ENCODE peak calls at places on chromosomes 13 and 19, in seven cellular contexts. F, Q, C, A, M, J and X are unnamed samples.
A peak's percentile ranks its signal among the peaks of the same experiment; 100 is the strongest.

GRCh38 chr13:29369060-29369743 is 226.3 kb downstream of the SLC7A1 start:
- DNase-seq in F (no peak), Q (no peak), C (no peak), A (peak; percentile 36), M (no peak), J (no peak), X (peak; percentile 25)

GRCh38 chr19:7637374-7638256 is 705 bp downstream of the STXBP2 start:
- DNase-seq in F (no peak), Q (no peak), C (no peak), A (no peak), M (no peak), J (peak; percentile 55), X (peak; percentile 25)

GRCh38 chr19:11580665-11581418 is 3.4 kb upstream of the ACP5 start:
- DNase-seq in F (no peak), Q (no peak), C (no peak), A (no peak), M (no peak), J (no peak), X (no peak)

GRCh38 chr19:41449079-41449864 is 6.3 kb downstream of the ERICH4 start:
- DNase-seq in F (peak; percentile 86), Q (no peak), C (peak; percentile 77), A (peak; percentile 65), M (no peak), J (peak; percentile 71), X (peak; percentile 67)

GRCh38 chr13:45781553-45782326 is 69.8 kb downstream of the SIAH3 start:
- DNase-seq in F (peak; percentile 54), Q (no peak), C (peak; percentile 69), A (peak; percentile 2), M (no peak), J (peak; percentile 65), X (peak; percentile 95)

GRCh38 chr13:24858953-24859352 is 95.0 kb downstream of the RNF17 start:
- DNase-seq in F (no peak), Q (no peak), C (no peak), A (no peak), M (no peak), J (no peak), X (no peak)

GRCh38 chr13:83327091-83327490 is 555.2 kb downstream of the SLITRK1 start:
- DNase-seq in F (no peak), Q (no peak), C (no peak), A (no peak), M (no peak), J (no peak), X (no peak)

GRCh38 chr19:39469036-39469435 is 11.6 kb upstream of the TIMM50 start:
- DNase-seq in F (no peak), Q (no peak), C (no peak), A (no peak), M (no peak), J (no peak), X (no peak)

GRCh38 chr19:12801466-12802266 is at the start of the genes PRDX2 and THSD8:
- DNase-seq in F (peak; percentile 90), Q (no peak), C (peak; percentile 86), A (peak; percentile 68), M (no peak), J (peak; percentile 88), X (peak; percentile 88)

GRCh38 chr19:8655340-8655709 is 24.9 kb downstream of the NFILZ start:
- DNase-seq in F (no peak), Q (no peak), C (no peak), A (no peak), M (no peak), J (no peak), X (no peak)

GRCh38 chr19:17775991-17776803 is 18.7 kb upstream of the B3GNT3 start:
- DNase-seq in F (no peak), Q (no peak), C (no peak), A (peak; percentile 66), M (no peak), J (no peak), X (no peak)

GRCh38 chr13:113836917-113837553 is 26.8 kb downstream of the GAS6 start:
- DNase-seq in F (peak; percentile 89), Q (no peak), C (peak; percentile 64), A (peak; percentile 93), M (no peak), J (peak; percentile 54), X (peak; percentile 81)

GRCh38 chr13:65149687-65150086 is 2080.4 kb downstream of the PCDH9 start:
- DNase-seq in F (no peak), Q (no peak), C (no peak), A (no peak), M (no peak), J (no peak), X (no peak)

GRCh38 chr13:89150362-89150761 is 1479.2 kb downstream of the SLITRK5 start:
- DNase-seq in F (no peak), Q (no peak), C (no peak), A (peak; percentile 77), M (no peak), J (no peak), X (no peak)

GRCh38 chr19:55473201-55473600 is 3.2 kb upstream of the ZNF628 start:
- DNase-seq in F (no peak), Q (no peak), C (no peak), A (no peak), M (no peak), J (no peak), X (no peak)

GRCh38 chr13:57491318-57491717 is 140.2 kb upstream of the PCDH17 start:
- DNase-seq in F (no peak), Q (no peak), C (no peak), A (no peak), M (no peak), J (no peak), X (no peak)

GRCh38 chr13:99425485-99426341 is 75.6 kb upstream of the TM9SF2 start:
- DNase-seq in F (peak; percentile 48), Q (no peak), C (no peak), A (no peak), M (no peak), J (no peak), X (peak; percentile 50)

DNA sequence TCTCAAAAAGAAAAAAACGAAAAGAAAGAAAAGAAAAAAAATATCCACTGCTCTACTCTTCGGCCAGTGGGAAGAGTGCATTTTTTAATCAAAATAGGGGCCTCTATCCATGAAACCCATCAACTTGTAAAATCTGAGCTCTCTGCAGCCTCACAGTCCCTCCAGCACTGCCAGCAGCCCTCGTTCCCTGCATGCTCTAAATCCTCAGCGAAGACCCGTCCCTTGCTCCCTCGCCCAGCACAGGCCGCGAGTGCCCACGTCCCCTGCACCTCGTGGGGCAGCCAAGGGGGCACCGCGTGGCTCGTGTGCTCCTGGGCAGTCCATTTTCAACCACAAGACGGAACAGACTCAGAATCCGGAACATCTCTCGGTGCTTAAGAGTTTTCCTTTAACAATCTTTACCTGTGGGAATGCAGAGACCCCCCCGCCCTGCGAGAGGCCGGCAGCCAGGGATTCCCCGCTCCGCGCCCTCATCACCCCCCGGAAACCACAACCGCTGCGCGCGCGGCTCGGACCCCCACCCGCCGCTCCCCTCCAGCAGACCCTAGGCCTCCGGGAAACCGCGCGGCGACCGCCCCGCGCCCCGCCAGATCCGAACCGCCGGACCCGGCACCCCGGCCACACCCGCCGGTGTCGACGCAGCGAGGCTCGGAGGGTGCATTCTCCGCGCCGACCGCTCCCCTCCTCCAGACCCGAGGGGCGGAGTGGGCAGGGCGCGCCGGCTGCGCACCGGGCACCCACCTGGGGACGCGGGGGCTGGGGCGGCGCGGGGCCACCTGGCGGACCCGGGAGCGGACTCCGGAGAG is 624 bp downstream of the ANKRD27 start:
- DNase-seq in F (no peak), Q (no peak), C (no peak), A (no peak), M (no peak), J (no peak), X (no peak)
- H3K27ac ChIP-seq in F (peak overlapping the region; percentile 86), Q (peak overlapping the region; percentile 61), C (peak overlapping the region; percentile 81), A (peak overlapping the region; percentile 63), M (peak overlapping the region; percentile 84), J (peak overlapping the region; percentile 40), X (no peak overlapping the region)

GRCh38 chr13:23743269-23743668 is 145.9 kb downstream of the MIPEP start:
- DNase-seq in F (no peak), Q (no peak), C (no peak), A (no peak), M (no peak), J (no peak), X (no peak)

GRCh38 chr13:23741879-23742510 is 147.2 kb downstream of the MIPEP start:
- DNase-seq in F (no peak), Q (no peak), C (no peak), A (no peak), M (no peak), J (no peak), X (no peak)

GRCh38 chr13:23739597-23739996 is 149.6 kb downstream of the MIPEP start:
- DNase-seq in F (no peak), Q (no peak), C (no peak), A (no peak), M (no peak), J (no peak), X (no peak)

GRCh38 chr13:23736541-23736940 is 152.7 kb downstream of the MIPEP start:
- DNase-seq in F (no peak), Q (no peak), C (no peak), A (no peak), M (no peak), J (no peak), X (peak; percentile 61)

DNA sequence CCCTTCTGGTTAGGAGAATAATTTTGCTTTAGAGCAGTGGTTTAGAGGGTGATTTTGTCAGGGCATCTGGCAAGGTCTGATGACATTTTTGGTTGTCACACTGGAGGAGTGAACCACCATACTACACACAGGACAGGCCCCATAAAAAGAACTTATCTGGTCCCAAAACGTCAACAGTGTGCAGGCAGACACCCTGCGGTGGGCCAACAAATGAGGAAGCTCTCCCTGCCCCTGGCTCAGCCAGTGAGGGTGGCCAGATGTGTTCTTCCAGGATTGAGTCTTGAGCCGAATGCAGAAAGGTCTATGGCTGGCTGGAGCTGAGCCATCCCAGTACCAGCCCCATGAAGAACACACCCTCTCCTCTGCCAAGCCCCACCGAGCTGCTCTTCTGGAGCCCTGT is 149.2 kb downstream of the MIPEP start:
- DNase-seq in F (no peak), Q (no peak), C (no peak), A (no peak), M (no peak), J (no peak), X (no peak)
- H3K9me3 ChIP-seq in F (no peaks in the 10 kb centered on the region), Q (no peaks in the 10 kb centered on the region), C (no peaks in the 10 kb centered on the region), A (no peaks in the 10 kb centered on the region), M (no peaks in the 10 kb centered on the region), J (no peaks in the 10 kb centered on the region), X (no peaks in the 10 kb centered on the region)

GRCh38 chr19:49430678-49431329 is 5.6 kb downstream of the GFY start:
- DNase-seq in F (no peak), Q (no peak), C (no peak), A (no peak), M (no peak), J (no peak), X (no peak)
- TF ChIP-seq CTCF in F (no peak), Q (no peak), C (no peak), A (no peak), M (no peak), J (no peak), X (no peak)

DNA sequence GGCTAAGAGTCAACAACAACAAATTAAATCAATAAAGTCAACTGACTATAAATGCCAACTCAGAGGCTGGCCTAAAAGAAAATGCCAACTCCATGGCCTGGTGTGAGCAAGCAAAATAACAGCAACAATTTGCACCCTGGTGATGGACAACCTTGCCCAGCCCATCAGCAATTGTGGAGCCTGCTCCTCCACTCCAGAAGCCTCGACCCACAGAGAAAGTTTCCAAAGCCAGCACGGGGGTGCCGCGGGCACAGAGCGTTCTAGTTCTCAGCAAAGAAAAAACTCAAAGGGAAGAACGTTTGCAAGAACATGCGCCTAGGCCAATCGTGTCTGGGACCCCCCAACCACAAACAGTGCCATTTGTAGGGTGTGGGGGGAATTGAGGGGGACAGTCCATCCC is 11.3 kb downstream of the EPS15L1 start:
- DNase-seq in F (no peak), Q (no peak), C (no peak), A (no peak), M (no peak), J (no peak), X (no peak)
- H3K27ac ChIP-seq in F (no peak overlapping the region), Q (no peak overlapping the region), C (peak overlapping the region; percentile 78), A (no peak overlapping the region), M (no peak overlapping the region), J (no peak overlapping the region), X (no peak overlapping the region)